ENCODE peak calls at places on chromosomes 1 and 21, in four cellular contexts. S is K562, Z is heart left ventricle, W is AG04450. X is an unnamed sample.

GRCh38 chr1:15799928-15800835 is 7.3 kb downstream of the UQCRHL start:
- DNase-seq in Z (no peak), W (no peak), S (peak), X (no peak)

GRCh38 chr1:238568707-238569106 is 678.0 kb upstream of the ZP4 start:
- DNase-seq in W (no peak), Z (no peak), S (no peak), X (no peak)

GRCh38 chr21:32819702-32820101 is 48.1 kb upstream of the PAXBP1 start:
- DNase-seq in S (no peak), Z (no peak), W (peak), X (no peak)

GRCh38 chr1:234920843-234921140 is 207.8 kb downstream of the TOMM20 start:
- DNase-seq in Z (no peak), S (no peak), W (no peak), X (no peak)

GRCh38 chr1:111006556-111006955 is 42.8 kb upstream of the LRIF1 start:
- DNase-seq in W (no peak), Z (no peak), S (no peak), X (no peak)

GRCh38 chr1:226110249-226111108 is 48.0 kb downstream of the H3-3A start:
- DNase-seq in W (no peak), S (peak), Z (peak), X (peak)

GRCh38 chr1:19042675-19043578 is 86.5 kb upstream of the IFFO2 start:
- DNase-seq in W (no peak), Z (no peak), S (no peak), X (no peak)

GRCh38 chr1:235725493-235725892 is 75.9 kb upstream of the GNG4 start:
- DNase-seq in W (no peak), Z (no peak), S (no peak), X (no peak)

GRCh38 chr1:27031235-27032118 is 18.8 kb upstream of the TENT5B start:
- DNase-seq in S (peak), Z (peak), W (peak), X (peak)

GRCh38 chr1:224650329-224650728 is 34.2 kb downstream of the CNIH3 start:
- DNase-seq in W (no peak), Z (no peak), S (no peak), X (no peak)

GRCh38 chr1:85495556-85495955 is 30.6 kb upstream of the DDAH1 start:
- DNase-seq in W (no peak), Z (peak), S (no peak), X (no peak)

GRCh38 chr1:180083164-180083563 is 71.5 kb upstream of the QSOX1 start:
- DNase-seq in Z (no peak), W (no peak), S (no peak), X (no peak)

GRCh38 chr1:2286923-2287322 is 58.8 kb downstream of the SKI start:
- DNase-seq in W (no peak), S (no peak), Z (no peak), X (no peak)

GRCh38 chr1:147808025-147808424 is 47.6 kb upstream of the GJA5 start:
- DNase-seq in S (no peak), W (no peak), Z (no peak), X (no peak)

GRCh38 chr1:233790662-233791371 is 113.7 kb upstream of the SLC35F3 start:
- DNase-seq in Z (no peak), W (peak), S (peak), X (peak)

GRCh38 chr1:230256896-230257295 is 169.2 kb downstream of the PGBD5 start:
- DNase-seq in Z (no peak), S (no peak), W (no peak), X (no peak)

GRCh38 chr1:193060938-193061337 is 1.5 kb downstream of the RO60 start:
- DNase-seq in S (no peak), W (no peak), Z (no peak), X (no peak)

GRCh38 chr1:47894718-47895393 is 102.3 kb downstream of the TRABD2B start:
- DNase-seq in Z (no peak), W (no peak), S (no peak), X (no peak)

GRCh38 chr1:107153033-107153432 is 12.2 kb downstream of the NTNG1 start:
- DNase-seq in S (no peak), Z (no peak), W (no peak), X (no peak)

GRCh38 chr1:3473381-3473844 is 18.9 kb downstream of the ARHGEF16 start:
- DNase-seq in Z (peak), W (peak), S (no peak), X (no peak)

GRCh38 chr1:31802190-31803150 is 13.4 kb downstream of the SPOCD1 start:
- DNase-seq in S (no peak), W (no peak), Z (no peak), X (no peak)

GRCh38 chr1:158931055-158931737 is at the start of gene PYHIN1:
- DNase-seq in W (no peak), S (no peak), Z (no peak), X (no peak)

GRCh38 chr1:91684599-91685196 is 184.0 kb downstream of the CDC7 start:
- DNase-seq in W (no peak), Z (no peak), S (no peak), X (no peak)

GRCh38 chr1:202056644-202057334 is 46.4 kb downstream of the ELF3 start:
- DNase-seq in W (no peak), S (peak), Z (peak), X (no peak)

GRCh38 chr1:96559707-96560588 is 161.6 kb upstream of the PTBP2 start:
- DNase-seq in S (no peak), Z (no peak), W (peak), X (no peak)

GRCh38 chr1:38942664-38943428 is 1.2 kb upstream of the RHBDL2 start:
- DNase-seq in Z (no peak), S (no peak), W (no peak), X (no peak)

GRCh38 chr1:153598309-153599172 is 14.4 kb downstream of the S100A16 start:
- DNase-seq in W (no peak), S (no peak), Z (no peak), X (no peak)

GRCh38 chr1:235941852-235942624 is 75.3 kb upstream of the LYST start:
- DNase-seq in W (no peak), S (no peak), Z (no peak), X (no peak)

GRCh38 chr1:17128361-17128760 is 9.1 kb upstream of the PADI2 start:
- DNase-seq in S (no peak), Z (no peak), W (peak), X (no peak)

GRCh38 chr1:89363196-89363595 is 663 bp upstream of the GBP6 start:
- DNase-seq in W (no peak), Z (no peak), S (no peak), X (no peak)
- H3K27ac ChIP-seq in W (no peak), Z (no peak), S (no peak), X (no peak)

GRCh38 chr1:40379785-40380452 is 6.4 kb downstream of the SMAP2 start:
- DNase-seq in S (no peak), W (no peak), Z (no peak), X (no peak)
- H3K27ac ChIP-seq in S (peak), W (peak), Z (peak), X (no peak)

GRCh38 chr21:45320261-45320990 is 32.7 kb upstream of the POFUT2 start:
- DNase-seq in Z (peak), W (no peak), S (no peak), X (no peak)
- H3K27ac ChIP-seq in Z (peak), W (no peak), S (no peak), X (peak)

GRCh38 chr1:20611652-20612051 is 21.6 kb upstream of the PINK1 start:
- DNase-seq in Z (no peak), S (no peak), W (no peak), X (no peak)

GRCh38 chr1:20616468-20617156 is 16.6 kb upstream of the PINK1 start:
- DNase-seq in W (no peak), S (no peak), Z (no peak), X (no peak)

GRCh38 chr1:20615946-20616345 is 17.3 kb upstream of the PINK1 start:
- DNase-seq in W (no peak), Z (no peak), S (no peak), X (no peak)

GRCh38 chr1:20617157-20617487 is 16.1 kb upstream of the PINK1 start:
- DNase-seq in S (no peak), W (no peak), Z (no peak), X (no peak)

DNA sequence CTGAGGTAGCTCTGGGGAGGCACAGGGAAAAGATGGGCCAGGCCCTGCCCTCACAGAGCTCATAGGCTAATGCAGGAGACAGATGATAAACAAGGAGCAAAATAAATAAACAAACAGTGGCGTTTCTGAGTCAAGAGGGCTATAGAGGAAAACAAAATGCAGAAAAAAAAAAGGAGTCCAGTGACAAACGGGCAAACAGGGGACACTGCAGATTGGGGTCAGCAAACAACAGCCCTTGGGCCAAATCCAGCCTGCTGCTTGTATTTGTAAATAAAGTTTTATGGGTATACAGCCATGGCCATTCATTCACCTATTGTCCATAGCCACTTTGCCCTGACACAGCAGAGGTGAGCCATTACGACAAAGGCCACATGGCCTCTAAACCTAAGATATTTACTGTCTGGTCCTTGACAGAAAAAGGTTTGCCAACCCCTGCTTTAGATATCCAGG is 19.1 kb upstream of the PINK1 start:
- DNase-seq in W (no peak), S (no peak), Z (no peak), X (no peak)
- H3K27ac ChIP-seq in W (peak), S (no peak), Z (peak), X (no peak)

DNA sequence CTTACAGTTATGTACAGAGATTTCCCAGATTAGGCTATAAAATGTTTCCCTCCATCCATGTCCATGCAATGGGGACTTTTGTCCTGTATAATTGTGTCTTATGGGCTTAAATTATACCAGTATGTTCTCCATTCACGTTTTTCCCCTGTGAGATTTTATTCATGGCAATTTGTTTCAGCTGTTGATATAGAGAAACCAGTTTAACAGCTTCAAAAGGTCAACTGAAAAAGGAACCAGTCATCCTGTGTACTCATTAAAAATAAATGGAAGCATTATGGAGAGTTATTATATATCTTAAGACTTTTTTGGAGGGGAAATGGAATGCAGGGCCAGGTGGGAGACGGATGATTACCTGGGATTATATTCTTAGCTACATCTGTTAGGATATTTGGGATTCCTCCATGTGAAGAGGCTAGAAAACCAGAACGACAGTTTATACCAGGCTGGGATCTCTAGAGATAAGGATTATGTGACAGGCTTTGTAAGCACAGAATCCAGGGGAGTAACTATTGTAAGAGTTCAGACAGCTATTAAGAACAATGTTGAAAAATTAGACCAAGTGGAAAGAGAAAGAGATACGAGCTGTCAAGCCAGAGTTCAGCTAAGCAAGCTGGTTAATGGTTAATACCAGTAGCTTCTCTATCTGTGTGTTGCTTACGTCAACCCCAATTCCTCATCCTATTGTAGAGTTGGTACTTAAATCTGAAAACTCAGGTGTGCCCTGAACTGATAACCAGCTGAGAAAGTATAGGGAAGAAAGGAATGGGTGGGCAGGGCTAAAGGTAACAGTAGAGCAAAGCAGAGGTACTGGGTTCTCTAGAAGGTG is 12.4 kb upstream of the ZNF697 start:
- DNase-seq in Z (no peak), S (no peak), W (no peak), X (no peak)
- H3K27ac ChIP-seq in Z (no peak), S (no peak), W (no peak), X (no peak)

GRCh38 chr1:54372978-54373377 is 33.2 kb downstream of the SSBP3 start:
- DNase-seq in Z (no peak), S (no peak), W (no peak), X (no peak)

GRCh38 chr1:54374766-54375165 is 31.4 kb downstream of the SSBP3 start:
- DNase-seq in W (no peak), Z (no peak), S (no peak), X (no peak)

GRCh38 chr1:54376085-54377039 is 29.8 kb downstream of the SSBP3 start:
- DNase-seq in Z (no peak), S (peak), W (no peak), X (no peak)

GRCh38 chr1:54377040-54377691 is 29.0 kb downstream of the SSBP3 start:
- DNase-seq in Z (no peak), W (no peak), S (peak), X (no peak)

DNA sequence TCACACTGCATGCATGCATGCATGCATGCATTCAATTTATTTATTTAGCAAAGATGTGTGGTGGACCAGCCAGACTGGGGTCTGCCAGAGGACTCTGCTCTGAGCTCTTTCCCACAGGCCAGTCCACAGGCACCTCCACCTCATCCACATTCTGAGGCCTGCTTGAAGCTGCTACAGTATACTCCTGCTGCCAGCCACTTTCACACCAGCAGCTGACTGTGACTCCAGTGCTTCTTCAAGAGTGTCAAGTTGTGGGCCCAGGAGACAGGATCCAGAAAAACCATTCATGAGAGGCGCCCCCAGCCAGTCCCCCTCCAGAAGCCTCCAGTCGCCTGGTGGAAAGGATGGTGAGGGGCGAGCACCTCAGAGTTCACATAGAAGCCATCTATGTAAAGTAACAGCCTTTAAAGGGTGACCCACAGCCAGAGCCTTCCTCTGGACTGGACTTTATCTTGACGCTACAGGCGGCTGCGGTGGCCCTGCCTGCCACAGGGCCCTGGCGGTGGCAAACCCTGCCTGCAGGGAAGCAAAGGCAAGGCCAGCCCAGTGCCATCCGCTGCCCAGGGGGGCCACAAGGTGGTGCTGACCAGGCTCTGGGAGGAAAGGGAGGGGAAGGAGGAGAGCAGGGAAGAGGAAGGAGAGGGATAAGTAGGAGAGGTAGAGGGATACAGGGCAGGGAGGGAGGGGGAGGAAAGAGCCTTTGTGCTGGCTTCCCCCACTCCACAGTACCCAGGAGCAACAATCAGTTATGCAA is 30.7 kb downstream of the SSBP3 start:
- DNase-seq in Z (peak), S (peak), W (no peak), X (no peak)
- H3K27ac ChIP-seq in Z (peak), S (peak), W (no peak), X (no peak)